ENCODE peak calls at places on chromosomes 2 and 18, in six cellular contexts. K is psoas muscle, X is fibroblast of the aortic adventitia, B is amniotic stem cell, H is glomerular endothelial cell, O is AG04450. M is an unnamed sample.

GRCh38 chr2:240402566-240403295 is 32.7 kb upstream of the GPC1 start:
- DNase-seq in H (no peak), B (no peak), X (no peak), K (no peak), O (no peak), M (no peak)

GRCh38 chr2:27832396-27832795 is 57.8 kb downstream of the RBKS start:
- DNase-seq in H (peak; percentile 39), X (peak; percentile 71), K (no peak), B (peak; percentile 41), O (no peak), M (peak; percentile 90)

GRCh38 chr2:186675380-186675779 is 18.5 kb upstream of the FAM171B start:
- DNase-seq in B (no peak), O (no peak), X (peak; percentile 78), H (no peak), K (no peak), M (peak; percentile 23)

GRCh38 chr2:55229221-55229620 is 2.9 kb downstream of the CLHC1 start:
- DNase-seq in K (no peak), X (no peak), H (no peak), B (no peak), O (no peak), M (no peak)

GRCh38 chr2:237665713-237666143 is 38.3 kb downstream of the LRRFIP1 start:
- DNase-seq in B (no peak), K (no peak), X (no peak), O (no peak), H (no peak), M (no peak)

GRCh38 chr2:167187910-167188595 is 299.8 kb downstream of the XIRP2 start:
- DNase-seq in B (no peak), X (peak; percentile 67), K (no peak), H (no peak), O (no peak), M (no peak)

GRCh38 chr18:32326450-32327309 is 136.8 kb downstream of the MEP1B start:
- DNase-seq in B (no peak), K (no peak), O (no peak), H (no peak), X (no peak), M (peak; percentile 72)

GRCh38 chr18:12010187-12010802 is 29.0 kb downstream of the IMPA2 start:
- DNase-seq in B (no peak), K (no peak), X (no peak), H (no peak), O (no peak), M (no peak)

GRCh38 chr2:120853294-120854013 is 117.8 kb downstream of the GLI2 start:
- DNase-seq in O (no peak), B (no peak), H (no peak), K (no peak), X (no peak), M (no peak)

GRCh38 chr2:161971532-161971931 is 102.5 kb downstream of the DPP4 start:
- DNase-seq in K (no peak), O (no peak), B (no peak), H (no peak), X (no peak), M (no peak)

GRCh38 chr18:2932247-2933181 is 80.4 kb downstream of the LPIN2 start:
- DNase-seq in H (peak; percentile 58), K (no peak), O (peak; percentile 21), X (peak; percentile 85), B (peak; percentile 67), M (peak; percentile 75)

GRCh38 chr2:8678731-8679566 is 2.9 kb upstream of the ID2 start:
- DNase-seq in H (no peak), O (peak; percentile 73), B (peak; percentile 83), X (peak; percentile 96), K (peak; percentile 96), M (peak; percentile 99)

GRCh38 chr2:9099341-9099751 is 95.9 kb upstream of the MBOAT2 start:
- DNase-seq in H (no peak), K (no peak), B (no peak), O (no peak), X (no peak), M (peak; percentile 79)

GRCh38 chr18:49177812-49178211 is 227.0 kb upstream of the SMAD7 start:
- DNase-seq in H (no peak), B (no peak), K (no peak), O (peak; percentile 29), X (peak; percentile 68), M (peak; percentile 45)

GRCh38 chr2:172472441-172473051 is 45.2 kb downstream of the ITGA6 start:
- DNase-seq in H (no peak), X (no peak), B (no peak), K (no peak), O (no peak), M (no peak)

GRCh38 chr2:2270808-2271415 is 60.2 kb downstream of the MYT1L start:
- DNase-seq in H (no peak), B (no peak), K (no peak), O (no peak), X (no peak), M (no peak)

GRCh38 chr2:176284451-176285049 is 15.3 kb downstream of the MTX2 start:
- DNase-seq in H (no peak), O (no peak), K (no peak), B (no peak), X (peak; percentile 33), M (no peak)

GRCh38 chr2:152176113-152176714 is 651 bp upstream of the STAM2 start:
- DNase-seq in K (no peak), X (peak; percentile 49), O (no peak), H (no peak), B (no peak), M (no peak)

GRCh38 chr2:237616373-237617304 is 10.7 kb upstream of the LRRFIP1 start:
- DNase-seq in X (peak; percentile 91), K (no peak), O (peak; percentile 47), H (peak; percentile 83), B (peak; percentile 39), M (peak; percentile 75)

GRCh38 chr2:64989982-64990614 is 899 bp downstream of the SLC1A4 start:
- DNase-seq in O (no peak), X (no peak), K (peak; percentile 19), H (no peak), B (no peak), M (peak; percentile 28)

GRCh38 chr2:71548589-71549485 is 95.5 kb downstream of the DYSF start:
- DNase-seq in H (peak; percentile 25), O (no peak), K (peak; percentile 78), X (peak; percentile 55), B (peak; percentile 15), M (peak; percentile 73)

GRCh38 chr2:55550368-55551102 is 31.0 kb downstream of the CFAP36 start:
- DNase-seq in O (peak; percentile 21), B (no peak), X (peak; percentile 89), H (peak; percentile 27), K (no peak), M (peak; percentile 71)

GRCh38 chr2:162258686-162259085 is 15.4 kb upstream of the FAP start:
- DNase-seq in H (no peak), X (peak; percentile 64), O (no peak), K (no peak), B (no peak), M (no peak)

GRCh38 chr2:59713577-59713976 is 839.9 kb downstream of the BCL11A start:
- DNase-seq in O (no peak), K (no peak), X (no peak), B (no peak), H (no peak), M (no peak)

GRCh38 chr2:144183744-144184143 is 336.2 kb downstream of the ZEB2 start:
- DNase-seq in B (peak; percentile 48), K (no peak), X (no peak), O (no peak), H (no peak), M (no peak)